ENCODE peak calls at places on chromosome X, in nine cellular contexts. H is vagina; A is IMR-90; Y is tibial nerve; G is PC-3; D is thoracic aorta; Q is CD8-positive, alpha-beta memory T cell; S is cardiac muscle cell; F is aorta. L is an unnamed sample. For H3K4me1, the result is how much of the 10 kb centered on the place peaks cover.

GRCh38 chrX:97310373-97310772 is 426.7 kb downstream of the RPA4 start:
- DNase-seq in H (no peak), A (peak), Y (no peak), G (peak), D (no peak), Q (no peak), S (peak), F (no peak), L (peak)

GRCh38 chrX:103734125-103734760 is 23.5 kb downstream of the TMEM31 start:
- DNase-seq in H (no peak), A (peak), Y (no peak), G (no peak), D (no peak), Q (no peak), S (peak), F (no peak), L (peak)

GRCh38 chrX:133921764-133922389 is 63.5 kb downstream of the GPC3 start:
- DNase-seq in H (no peak), A (peak), Y (no peak), G (peak), D (no peak), Q (no peak), S (peak), F (no peak), L (peak)

GRCh38 chrX:123817288-123817894 is 42.5 kb upstream of the XIAP start:
- DNase-seq in H (no peak), A (no peak), Y (no peak), G (no peak), D (no peak), Q (no peak), S (no peak), F (no peak), L (no peak)

GRCh38 chrX:113400193-113400704 is 559.6 kb upstream of the AMOT start:
- DNase-seq in H (no peak), A (no peak), Y (no peak), G (peak), D (no peak), Q (no peak), S (peak), F (no peak), L (peak)

GRCh38 chrX:10360121-10360520 is 203.3 kb downstream of the CLCN4 start:
- DNase-seq in H (no peak), A (peak), Y (no peak), G (no peak), D (no peak), Q (no peak), S (peak), F (no peak), L (peak)

GRCh38 chrX:44705817-44706551 is 137.8 kb upstream of the DUSP21 start:
- DNase-seq in H (no peak), A (no peak), Y (no peak), G (no peak), D (no peak), Q (no peak), S (no peak), F (no peak), L (no peak)

GRCh38 chrX:2710496-2710895 is 19.4 kb downstream of the CD99 start:
- DNase-seq in H (no peak), A (no peak), Y (no peak), G (peak), D (no peak), Q (peak), S (no peak), F (no peak), L (no peak)

GRCh38 chrX:45351478-45351877 is 150.8 kb upstream of the DIPK2B start:
- DNase-seq in H (no peak), A (peak), Y (no peak), G (peak), D (no peak), Q (no peak), S (peak), F (no peak), L (peak)

GRCh38 chrX:147897117-147897516 is 14.6 kb upstream of the FMR1 start:
- DNase-seq in H (no peak), A (no peak), Y (no peak), G (no peak), D (no peak), Q (no peak), S (no peak), F (no peak), L (no peak)

GRCh38 chrX:47936224-47936939 is 67.4 kb downstream of the ZNF182 start:
- DNase-seq in H (no peak), A (no peak), Y (no peak), G (no peak), D (no peak), Q (no peak), S (peak), F (no peak), L (no peak)

GRCh38 chrX:49230500-49231232 is 2.5 kb downstream of the CACNA1F start:
- DNase-seq in H (no peak), A (no peak), Y (no peak), G (no peak), D (peak), Q (peak), S (no peak), F (peak), L (no peak)

GRCh38 chrX:8504451-8504850 is 39.8 kb downstream of the VCX3B start:
- DNase-seq in H (no peak), A (peak), Y (no peak), G (peak), D (no peak), Q (no peak), S (peak), F (no peak), L (no peak)

GRCh38 chrX:1164322-1165288 is 47.8 kb downstream of the CRLF2 start:
- DNase-seq in H (no peak), A (no peak), Y (no peak), G (no peak), D (no peak), Q (no peak), S (peak), F (peak), L (peak)

GRCh38 chrX:9867753-9868152 is 81.5 kb downstream of the SHROOM2 start:
- DNase-seq in H (no peak), A (peak), Y (no peak), G (no peak), D (no peak), Q (no peak), S (peak), F (no peak), L (no peak)

GRCh38 chrX:54045563-54046228 is 1.4 kb upstream of the PHF8 start:
- DNase-seq in H (no peak), A (no peak), Y (no peak), G (no peak), D (no peak), Q (no peak), S (no peak), F (no peak), L (no peak)

GRCh38 chrX:41086627-41086932 is 1.3 kb downstream of the USP9X start:
- DNase-seq in H (no peak), A (no peak), Y (peak), G (peak), D (no peak), Q (no peak), S (no peak), F (no peak), L (no peak)

GRCh38 chrX:49188468-49189076 is 2.4 kb upstream of the PRICKLE3 start:
- DNase-seq in H (no peak), A (no peak), Y (no peak), G (no peak), D (no peak), Q (no peak), S (no peak), F (no peak), L (no peak)

GRCh38 chrX:106170318-106170717 is 2.2 kb downstream of the PWWP3B start:
- DNase-seq in H (no peak), A (no peak), Y (no peak), G (peak), D (no peak), Q (no peak), S (peak), F (no peak), L (peak)

GRCh38 chrX:53223955-53224859 is 800 bp downstream of the KDM5C start:
- DNase-seq in H (no peak), A (peak), Y (no peak), G (peak), D (no peak), Q (peak), S (peak), F (no peak), L (peak)

GRCh38 chrX:48458711-48459110 is 11.3 kb downstream of the SLC38A5 start:
- DNase-seq in H (no peak), A (no peak), Y (no peak), G (no peak), D (no peak), Q (no peak), S (peak), F (no peak), L (no peak)

GRCh38 chrX:86845101-86845500 is 672.5 kb upstream of the KLHL4 start:
- DNase-seq in H (no peak), A (no peak), Y (no peak), G (no peak), D (no peak), Q (no peak), S (no peak), F (no peak), L (no peak)

GRCh38 chrX:120517936-120518335 is 42.8 kb downstream of the CUL4B start:
- DNase-seq in H (no peak), A (peak), Y (no peak), G (peak), D (no peak), Q (no peak), S (peak), F (no peak), L (peak)

GRCh38 chrX:2325076-2325784 is 175.5 kb downstream of the DHRSX start:
- DNase-seq in H (no peak), A (peak), Y (peak), G (no peak), D (no peak), Q (peak), S (peak), F (peak), L (no peak)

GRCh38 chrX:23783569-23784486 is 855 bp downstream of the SAT1 start:
- DNase-seq in H (no peak), A (no peak), Y (no peak), G (peak), D (no peak), Q (no peak), S (peak), F (peak), L (no peak)

GRCh38 chrX:72269671-72270251 is 7.3 kb downstream of the RPS4X start:
- DNase-seq in H (no peak), A (peak), Y (no peak), G (peak), D (peak), Q (no peak), S (peak), F (peak), L (peak)

GRCh38 chrX:17160971-17161370 is 214.0 kb upstream of the NHS start:
- DNase-seq in H (no peak), A (no peak), Y (no peak), G (peak), D (no peak), Q (no peak), S (no peak), F (no peak), L (no peak)

GRCh38 chrX:124023838-124024238 is 62.3 kb downstream of the STAG2 start:
- DNase-seq in H (no peak), A (peak), Y (no peak), G (no peak), D (no peak), Q (no peak), S (no peak), F (no peak), L (peak)

GRCh38 chrX:73977542-73978169 is 326.3 kb upstream of the ZCCHC13 start:
- DNase-seq in H (no peak), A (no peak), Y (no peak), G (no peak), D (no peak), Q (peak), S (no peak), F (no peak), L (no peak)

GRCh38 chrX:47327902-47328301 is 42.5 kb upstream of the ZNF157 start:
- DNase-seq in H (no peak), A (no peak), Y (peak), G (no peak), D (no peak), Q (no peak), S (no peak), F (no peak), L (no peak)

GRCh38 chrX:85544609-85545008 is 165.1 kb upstream of the POF1B start:
- DNase-seq in H (no peak), A (no peak), Y (no peak), G (peak), D (no peak), Q (no peak), S (peak), F (no peak), L (peak)

GRCh38 chrX:126509917-126510316 is 42.7 kb downstream of the DCAF12L1 start:
- DNase-seq in H (no peak), A (no peak), Y (no peak), G (peak), D (no peak), Q (no peak), S (no peak), F (no peak), L (no peak)

GRCh38 chrX:45751156-45751555 is 550.5 kb upstream of the DIPK2B start:
- DNase-seq in H (no peak), A (no peak), Y (no peak), G (no peak), D (no peak), Q (no peak), S (no peak), F (no peak), L (peak)

GRCh38 chrX:155434906-155435743 is 23.3 kb downstream of the F8A3 start:
- DNase-seq in H (no peak), A (no peak), Y (no peak), G (no peak), D (no peak), Q (no peak), S (peak), F (no peak), L (peak)

GRCh38 chrX:123976671-123977316 is 15.3 kb downstream of the STAG2 start:
- DNase-seq in H (no peak), A (peak), Y (no peak), G (peak), D (no peak), Q (no peak), S (peak), F (no peak), L (peak)

GRCh38 chrX:109622270-109622669 is 2.7 kb downstream of the KCNE5 start:
- DNase-seq in H (no peak), A (no peak), Y (no peak), G (no peak), D (no peak), Q (no peak), S (no peak), F (no peak), L (no peak)

GRCh38 chrX:149540133-149540620 is 635 bp upstream of the EOLA1 start:
- DNase-seq in H (no peak), A (peak), Y (peak), G (peak), D (peak), Q (peak), S (peak), F (peak), L (peak)
- H3K4me3 ChIP-seq in H (peak), A (peak), Y (peak), G (peak), D (peak), Q (peak), S (peak), F (no peak), L (peak)

GRCh38 chrX:15170927-15171326 is 99.0 kb downstream of the ASB9 start:
- DNase-seq in H (no peak), A (no peak), Y (no peak), G (no peak), D (no peak), Q (no peak), S (no peak), F (no peak), L (no peak)
- H3K4me1 ChIP-seq in H (under half), A (under half), Y (under half), G (under half), D (under half), Q (under half), S (under half), F (under half), L (under half)

DNA sequence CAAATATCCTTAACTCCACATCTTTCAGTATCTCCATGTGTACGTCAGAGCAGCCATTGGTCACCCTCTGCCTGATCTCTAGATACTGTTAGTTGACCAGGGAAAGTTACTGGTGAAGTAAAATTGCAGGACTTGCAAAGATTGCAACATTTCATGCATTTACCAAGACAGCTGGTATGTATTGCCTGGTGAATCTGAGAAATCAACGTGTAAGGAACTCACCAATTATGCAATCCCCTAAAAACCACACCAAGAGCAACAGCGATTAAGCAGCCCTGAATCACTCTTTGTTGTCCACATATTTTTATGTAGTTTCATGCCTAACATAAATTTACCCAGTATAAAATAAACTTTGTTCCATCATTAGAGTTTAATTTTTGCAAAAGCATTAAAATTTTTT is 271.2 kb downstream of the NLGN4X start:
- DNase-seq in H (no peak), A (no peak), Y (no peak), G (no peak), D (no peak), Q (no peak), S (peak), F (no peak), L (no peak)
- H3K4me3 ChIP-seq in H (no peak), A (no peak), Y (no peak), G (no peak), D (no peak), Q (no peak), S (no peak), F (no peak), L (no peak)

DNA sequence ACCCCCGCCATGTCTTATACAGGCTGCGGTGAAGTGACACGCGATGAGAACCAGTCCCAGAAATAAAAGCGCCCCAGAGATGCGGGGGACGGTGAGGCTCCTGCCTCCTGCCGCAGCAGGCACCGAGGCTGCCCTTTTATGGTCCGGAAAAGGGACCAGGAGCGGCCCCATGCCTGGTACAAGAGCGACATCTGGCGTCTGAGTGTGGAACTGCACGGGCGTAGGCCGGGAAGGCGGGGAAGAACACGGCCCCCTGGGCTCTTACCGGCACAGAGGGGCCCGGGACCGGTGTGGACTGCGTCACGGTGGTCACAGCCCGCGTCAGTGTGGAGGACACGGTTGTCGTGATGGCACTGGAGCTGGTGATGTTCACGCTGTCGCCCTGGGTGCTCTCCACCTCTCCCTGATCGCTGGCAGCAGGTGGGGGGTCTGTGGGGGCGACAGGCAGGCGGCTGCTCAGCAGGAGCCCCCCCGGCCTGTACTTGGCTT is 8.9 kb upstream of the RENBP start:
- DNase-seq in H (no peak), A (peak), Y (peak), G (peak), D (peak), Q (peak), S (peak), F (peak), L (peak)
- H3K4me1 ChIP-seq in H (under half), A (under half), Y (under half), G (under half), D (under half), Q (under half), S (under half), F (under half), L (under half)

GRCh38 chrX:95218964-95219363 is 1465.7 kb upstream of the DIAPH2 start:
- DNase-seq in H (no peak), A (no peak), Y (no peak), G (no peak), D (no peak), Q (no peak), S (no peak), F (no peak), L (no peak)
- H3K4me3 ChIP-seq in H (no peak), A (no peak), Y (no peak), G (no peak), D (no peak), Q (no peak), S (no peak), F (no peak), L (no peak)

DNA sequence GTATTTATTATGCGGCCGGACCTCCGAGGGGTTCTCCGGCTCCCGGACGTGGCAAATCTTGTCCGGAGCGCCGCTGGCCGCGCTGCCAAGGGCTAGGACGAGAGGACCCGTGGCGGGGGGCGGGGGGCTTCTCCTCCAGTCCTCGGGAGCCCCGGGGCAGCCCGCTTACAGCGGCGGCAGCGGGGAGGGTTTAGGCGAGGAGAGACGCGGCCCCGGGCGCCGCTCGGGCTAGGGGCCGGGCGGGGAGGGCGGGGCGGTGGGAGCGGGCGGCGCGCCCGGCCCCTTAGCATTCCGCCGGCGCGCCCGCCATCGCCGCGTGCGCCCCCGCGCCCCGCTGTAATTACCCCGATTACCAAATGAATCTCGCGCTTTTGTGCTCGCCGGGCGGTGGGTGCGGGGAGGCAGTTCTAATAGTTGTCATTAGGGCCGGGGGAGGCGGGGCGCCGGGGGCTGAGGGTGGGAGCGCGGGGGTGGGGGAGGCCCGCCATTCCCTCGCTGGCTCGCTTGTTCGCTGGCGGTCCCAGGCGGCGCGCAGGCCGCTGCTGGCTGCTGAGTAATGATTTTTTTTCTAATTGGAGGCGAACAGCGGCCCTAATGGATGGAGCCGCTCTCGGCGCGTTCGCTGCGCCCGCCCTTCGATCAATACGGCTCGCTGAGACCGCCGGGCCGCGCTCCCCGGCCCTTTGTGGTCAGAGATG is 276.6 kb downstream of the BCOR start:
- DNase-seq in H (no peak), A (peak), Y (peak), G (no peak), D (no peak), Q (no peak), S (peak), F (peak), L (peak)
- H3K4me1 ChIP-seq in H (under half), A (under half), Y (under half), G (under half), D (under half), Q (under half), S (under half), F (under half), L (under half)

DNA sequence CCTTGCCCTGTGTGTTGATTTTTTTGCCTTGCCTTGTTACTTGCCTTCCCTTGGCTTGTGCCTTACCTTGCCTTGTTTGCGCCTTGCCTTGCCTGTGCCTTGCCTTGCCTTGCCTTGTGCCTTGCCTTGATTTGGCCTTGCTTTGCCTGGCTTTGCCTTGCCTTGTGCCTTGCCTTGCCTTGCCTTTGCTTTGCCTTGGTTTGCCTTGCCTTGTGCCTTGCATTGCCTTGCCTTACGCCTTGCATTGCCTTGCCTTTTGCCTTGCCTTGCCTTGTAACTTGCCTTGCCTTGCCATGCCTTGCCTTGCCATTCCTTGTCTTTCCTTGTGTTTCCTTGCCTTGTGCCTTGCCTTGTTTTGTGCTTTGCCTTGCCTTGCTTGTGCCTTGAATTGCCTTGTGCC is 94.6 kb downstream of the TAB3 start:
- DNase-seq in H (no peak), A (no peak), Y (no peak), G (no peak), D (no peak), Q (no peak), S (no peak), F (no peak), L (no peak)
- H3K4me3 ChIP-seq in H (no peak), A (no peak), Y (no peak), G (no peak), D (no peak), Q (no peak), S (no peak), F (no peak), L (no peak)